ENCODE peak calls at places on chromosomes 11 and 22, in seven cellular contexts. L, J, S, V, P, T and I are unnamed samples.

GRCh38 chr11:82865841-82866240 is 34.4 kb downstream of the PRCP start:
- DNase-seq in P (peak; percentile 31), V (no peak), T (no peak), J (no peak), S (no peak), L (no peak), I (no peak)

GRCh38 chr22:28116261-28116673 is 197.2 kb upstream of the PITPNB start:
- DNase-seq in S (no peak), J (no peak), P (peak; percentile 90), V (no peak), L (peak; percentile 49), T (peak; percentile 93), I (peak; percentile 16)

GRCh38 chr11:11841121-11841604 is 609 bp upstream of the USP47 start:
- DNase-seq in L (no peak), T (no peak), V (peak; percentile 55), P (no peak), J (peak; percentile 27), S (no peak), I (peak; percentile 43)

GRCh38 chr11:121703166-121703565 is 250.4 kb upstream of the SORL1-AS1 start:
- DNase-seq in J (no peak), V (no peak), S (no peak), P (no peak), T (no peak), L (no peak), I (no peak)

GRCh38 chr11:34904421-34904950 is 11.7 kb downstream of the APIP start:
- DNase-seq in J (no peak), S (no peak), V (no peak), P (no peak), T (no peak), L (no peak), I (no peak)

GRCh38 chr22:23225724-23226496 is 45.6 kb downstream of the BCR start:
- DNase-seq in L (no peak), V (peak; percentile 24), J (no peak), S (no peak), T (no peak), P (no peak), I (no peak)

GRCh38 chr11:121469910-121470309 is 17.1 kb upstream of the SORL1-AS1 start:
- DNase-seq in J (no peak), V (no peak), T (no peak), S (no peak), P (no peak), L (no peak), I (no peak)

GRCh38 chr22:21952586-21953571 is at the start of gene PPM1F:
- DNase-seq in J (peak; percentile 73), V (peak; percentile 51), S (peak; percentile 92), T (peak; percentile 93), L (peak; percentile 92), P (peak; percentile 55), I (peak; percentile 75)

GRCh38 chr22:48782817-48783511 is 1044.7 kb downstream of the BRD1 start:
- DNase-seq in L (no peak), J (no peak), P (no peak), T (no peak), S (no peak), V (peak; percentile 10), I (no peak)

GRCh38 chr22:27637604-27638003 is 164.0 kb downstream of the MN1 start:
- DNase-seq in S (no peak), P (peak; percentile 28), J (no peak), T (no peak), V (no peak), L (no peak), I (no peak)

GRCh38 chr22:44024288-44024908 is at the start of gene PARVB:
- DNase-seq in L (peak; percentile 48), P (no peak), V (no peak), T (no peak), J (no peak), S (no peak), I (no peak)

GRCh38 chr11:23680488-23681230 is 816.2 kb upstream of the LUZP2 start:
- DNase-seq in S (no peak), J (no peak), V (no peak), T (no peak), L (peak; percentile 6), P (no peak), I (no peak)

GRCh38 chr11:70153133-70153727 is 49.9 kb upstream of the FADD start:
- DNase-seq in T (no peak), P (no peak), S (no peak), V (no peak), L (no peak), J (no peak), I (no peak)

GRCh38 chr11:119028346-119029068 is 2.2 kb downstream of the SLC37A4 start:
- DNase-seq in P (no peak), V (no peak), S (no peak), T (no peak), L (no peak), J (no peak), I (no peak)

GRCh38 chr11:70397336-70397982 is 870 bp upstream of the CTTN start:
- DNase-seq in S (no peak), J (no peak), P (peak; percentile 30), T (no peak), L (no peak), V (no peak), I (no peak)

GRCh38 chr11:67437082-67437821 is at the start of gene PTPRCAP:
- DNase-seq in J (no peak), L (no peak), S (no peak), V (no peak), T (no peak), P (no peak), I (no peak)

DNA sequence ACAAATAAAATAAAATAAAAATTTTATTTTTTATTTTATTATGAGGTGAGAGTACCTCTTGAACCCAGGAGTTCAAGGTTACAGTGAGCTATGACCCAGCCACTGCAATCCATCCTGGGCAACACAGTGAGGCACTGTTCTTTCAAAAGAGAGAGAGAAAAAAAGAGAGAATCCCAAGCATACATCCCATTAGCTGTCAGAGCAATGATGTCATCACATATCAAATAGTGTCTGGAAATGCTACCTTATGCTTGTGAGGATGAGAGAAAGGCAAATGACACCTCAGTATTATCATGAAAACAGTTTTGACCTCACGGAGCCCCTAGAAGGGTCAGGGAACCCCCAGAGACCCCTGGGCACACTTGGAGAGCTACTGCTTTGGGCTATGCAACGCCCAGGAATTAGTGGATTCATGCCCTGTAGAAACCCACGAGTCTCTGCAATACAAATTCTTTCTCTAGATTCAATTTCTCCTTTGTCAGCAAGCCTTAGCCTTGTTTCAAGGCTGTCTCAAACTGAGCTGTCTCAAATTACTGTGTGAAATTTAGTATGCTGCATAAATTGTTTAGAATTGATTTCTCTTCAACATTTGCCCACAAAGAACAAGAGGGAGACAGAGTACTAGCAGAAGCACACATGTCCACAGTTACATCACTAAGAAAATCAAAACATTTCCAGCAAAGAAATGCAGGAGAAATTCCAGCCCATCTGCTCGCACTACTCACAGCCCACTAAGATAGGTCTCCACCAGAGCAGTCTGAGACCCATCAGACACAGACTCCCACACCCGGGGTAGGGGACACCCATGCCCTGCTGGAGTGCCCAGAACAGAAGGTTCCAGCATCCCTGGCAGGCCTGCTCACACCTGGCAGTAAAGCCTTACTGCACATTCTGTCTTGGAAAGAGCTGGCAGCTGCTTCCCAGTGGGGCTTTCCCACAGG is 18.1 kb downstream of the DGCR2 start:
- DNase-seq in T (no peak), J (no peak), S (peak; percentile 43), V (no peak), L (no peak), P (peak; percentile 79), I (peak; percentile 95)
- H3K4me3 ChIP-seq in T (no peak overlapping the region), J (no peak overlapping the region), S (no peak overlapping the region), V (no peak overlapping the region), L (no peak overlapping the region), P (no peak overlapping the region), I (no peak overlapping the region)

GRCh38 chr11:46120361-46120710 is 918 bp downstream of the PHF21A start:
- DNase-seq in S (no peak), P (no peak), L (peak; percentile 66), T (no peak), V (peak; percentile 8), J (no peak), I (no peak)

GRCh38 chr11:46116007-46116711 is 5.1 kb downstream of the PHF21A start:
- DNase-seq in S (no peak), T (no peak), L (no peak), P (no peak), V (no peak), J (no peak), I (no peak)

GRCh38 chr11:46119053-46119351 is 2.3 kb downstream of the PHF21A start:
- DNase-seq in V (no peak), T (no peak), S (no peak), J (no peak), L (no peak), P (no peak), I (no peak)

GRCh38 chr11:46119352-46120216 is 1.7 kb downstream of the PHF21A start:
- DNase-seq in T (no peak), L (peak; percentile 76), V (no peak), J (peak; percentile 56), P (peak; percentile 74), S (no peak), I (peak; percentile 17)

DNA sequence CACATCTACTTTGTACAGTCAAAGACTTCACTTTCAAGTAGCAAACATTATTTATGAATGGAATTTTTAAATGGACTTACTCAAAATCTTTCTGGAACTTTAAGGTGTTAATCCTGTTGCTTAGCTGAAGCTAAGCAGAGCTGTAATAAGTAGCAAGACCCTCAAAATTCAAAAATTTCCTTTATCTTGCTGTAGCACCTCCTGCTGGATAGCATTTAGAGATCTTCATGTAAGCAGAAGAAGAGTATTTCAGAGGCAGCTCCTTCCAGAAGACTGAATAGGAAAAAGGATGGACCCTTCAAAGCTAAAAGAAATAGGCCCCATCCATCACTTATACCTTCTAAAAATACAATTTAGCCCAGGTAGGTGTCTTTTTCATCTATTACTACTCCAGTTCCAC is 3.4 kb downstream of the PHF21A start:
- DNase-seq in V (no peak), L (no peak), T (no peak), P (no peak), S (no peak), J (no peak), I (no peak)
- TF ChIP-seq POLR2A in V (no peak), L (no peak), T (no peak), P (no peak), S (no peak), J (no peak), I (no peak)

DNA sequence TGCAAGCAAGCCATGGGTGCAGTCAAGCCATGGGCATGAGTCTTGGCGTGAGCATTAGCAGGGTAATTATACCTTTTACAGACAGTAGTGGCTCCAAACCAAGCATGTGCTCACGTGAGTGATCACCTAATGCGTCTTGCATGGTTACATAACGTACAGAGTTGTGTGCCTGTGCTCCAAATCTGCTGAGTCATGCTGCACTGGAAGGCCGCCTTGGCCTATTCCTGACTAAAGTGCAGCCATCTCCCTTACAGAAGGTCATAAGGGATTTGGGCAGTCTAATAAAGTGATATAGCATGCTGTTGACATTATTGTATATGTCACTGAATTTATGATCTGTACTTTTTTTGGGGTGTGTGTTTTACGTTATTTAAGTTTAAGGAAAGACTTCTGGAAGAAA is 102.4 kb downstream of the ARHGAP42 start:
- DNase-seq in S (no peak), P (peak; percentile 11), L (no peak), T (no peak), V (no peak), J (no peak), I (peak; percentile 73)
- H3K27ac ChIP-seq in S (no peak overlapping the region), P (no peak overlapping the region), L (no peak overlapping the region), T (no peak overlapping the region), V (peak overlapping the region; percentile 71), J (no peak overlapping the region), I (peak overlapping the region; percentile 60)

DNA sequence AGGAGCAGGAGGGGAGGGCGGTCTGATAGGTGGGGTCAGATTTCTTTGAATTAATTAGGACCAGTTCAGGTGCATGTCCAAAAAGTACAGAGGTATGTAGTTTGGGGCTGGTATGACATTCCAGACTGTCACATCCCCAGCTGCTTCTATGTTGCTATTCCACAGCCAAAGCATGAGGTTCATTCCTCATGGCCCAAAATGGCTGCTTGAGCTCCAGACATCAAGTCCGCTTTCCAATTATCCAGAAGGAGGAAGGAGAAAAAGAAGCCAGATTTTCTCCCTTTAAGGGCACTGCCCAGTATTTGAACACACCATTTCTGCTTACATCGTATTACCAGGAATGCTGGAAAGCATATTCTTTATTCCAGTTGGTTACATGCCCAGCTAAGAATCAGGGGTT is 58.0 kb upstream of the CD82 start:
- DNase-seq in S (no peak), P (no peak), J (no peak), V (no peak), T (no peak), L (no peak), I (no peak)
- H3K4me3 ChIP-seq in S (no peak overlapping the region), P (no peak overlapping the region), J (no peak overlapping the region), V (no peak overlapping the region), T (no peak overlapping the region), L (no peak overlapping the region), I (no peak overlapping the region)